ENCODE peak calls at places on chromosomes 13 and 19, in six cellular contexts. S is GOT3; Z is activated CD4-positive, alpha-beta T cell treated with anti-CD3 and anti-CD28 coated beads, Interleukin-2, amount 50 U/mL, for 4 hours; U is B cell; L is T-helper 2 cell; J is stimulated activated naive B cell treated with anti-CD40 and anti-IgM and Interleukin-4, amounts not matched to agents 10 μg/mL and 1 μg/mL and 100 μg/mL, for 72 hours. W is an unnamed sample.

GRCh38 chr13:25375727-25376358 is 4.1 kb downstream of the ATP8A2 start:
- DNase-seq in S (no peak), Z (peak), U (peak), L (no peak), J (no peak), W (no peak)

GRCh38 chr19:45613926-45614725 is 12.1 kb upstream of the GPR4 start:
- DNase-seq in S (no peak), Z (no peak), U (no peak), L (no peak), J (peak), W (no peak)

GRCh38 chr13:36919833-36920611 is at the start of gene SMAD9:
- DNase-seq in S (no peak), Z (no peak), U (no peak), L (no peak), J (no peak), W (peak)

GRCh38 chr19:6739884-6740588 is 556 bp downstream of the TRIP10 start:
- DNase-seq in S (no peak), Z (no peak), U (no peak), L (no peak), J (peak), W (peak)

GRCh38 chr13:62697702-62698101 is 1282.1 kb upstream of the PCDH20 start:
- DNase-seq in S (no peak), Z (no peak), U (no peak), L (no peak), J (no peak), W (no peak)

GRCh38 chr13:32624441-32624840 is 38.2 kb downstream of the PDS5B start:
- DNase-seq in S (no peak), Z (no peak), U (no peak), L (no peak), J (no peak), W (no peak)

GRCh38 chr13:59409211-59409610 is 754.5 kb downstream of the DIAPH3 start:
- DNase-seq in S (no peak), Z (no peak), U (no peak), L (no peak), J (no peak), W (peak)

GRCh38 chr19:40831502-40832430 is 18.5 kb downstream of the CYP2A6 start:
- DNase-seq in S (no peak), Z (no peak), U (no peak), L (no peak), J (no peak), W (no peak)

GRCh38 chr13:39385621-39386231 is 217.3 kb downstream of the LHFPL6 start:
- DNase-seq in S (no peak), Z (no peak), U (no peak), L (no peak), J (no peak), W (no peak)

GRCh38 chr19:6572217-6572616 is 18.7 kb downstream of the CD70 start:
- DNase-seq in S (no peak), Z (no peak), U (no peak), L (no peak), J (no peak), W (peak)

GRCh38 chr13:113813749-113814434 is 50.0 kb downstream of the GAS6 start:
- DNase-seq in S (no peak), Z (no peak), U (no peak), L (no peak), J (no peak), W (no peak)

GRCh38 chr19:14091086-14091884 is 734 bp upstream of the SAMD1 start:
- DNase-seq in S (peak), Z (peak), U (peak), L (peak), J (peak), W (no peak)

GRCh38 chr19:36201684-36202083 is 12.8 kb downstream of the ZNF565 start:
- DNase-seq in S (no peak), Z (no peak), U (no peak), L (no peak), J (no peak), W (no peak)

GRCh38 chr19:55249841-55250240 is 9.0 kb downstream of the PPP6R1 start:
- DNase-seq in S (no peak), Z (no peak), U (no peak), L (no peak), J (no peak), W (no peak)

GRCh38 chr19:48499352-48500090 is 12.1 kb downstream of the LMTK3 start:
- DNase-seq in S (no peak), Z (no peak), U (no peak), L (no peak), J (no peak), W (no peak)

GRCh38 chr19:45782820-45783785 is 813 bp upstream of the DMPK start:
- DNase-seq in S (peak), Z (no peak), U (no peak), L (no peak), J (no peak), W (peak)

GRCh38 chr13:23488442-23488841 is 54.9 kb upstream of the SACS start:
- DNase-seq in S (no peak), Z (no peak), U (no peak), L (no peak), J (no peak), W (peak)

W was measured in heart right ventricle.